ENCODE peak calls at places on chromosomes 16 and 17, in seven cellular contexts. P is HCT116, W is transverse colon, G is spleen, L is upper lobe of left lung, T is K562, R is vagina. U is an unnamed sample.
A peak's percentile ranks its signal among the peaks of the same experiment; 100 is the strongest.

GRCh38 chr16:35302859-35303258 is 1843.4 kb downstream of the TP53TG3F start:
- DNase-seq in W (no peak), T (no peak), P (no peak), L (no peak), G (no peak), R (peak; percentile 62), U (no peak)

GRCh38 chr17:6413073-6413472 is 21.8 kb downstream of the AIPL1 start:
- DNase-seq in L (no peak), T (peak; percentile 38), R (no peak), W (no peak), G (no peak), P (peak; percentile 36), U (peak; percentile 82)

GRCh38 chr16:56600398-56600999 is 7.9 kb upstream of the MT2A start:
- DNase-seq in R (no peak), W (no peak), G (no peak), T (peak; percentile 47), L (no peak), P (peak; percentile 55), U (peak; percentile 80)

GRCh38 chr16:87238371-87238715 is 78.8 kb downstream of the C16orf95 start:
- DNase-seq in R (no peak), L (no peak), G (no peak), P (no peak), T (no peak), W (no peak), U (no peak)

GRCh38 chr17:77320046-77320445 is 179.3 kb downstream of the SEC14L1 start:
- DNase-seq in G (peak; percentile 74), P (no peak), L (no peak), R (no peak), W (peak; percentile 32), T (peak; percentile 41), U (no peak)

GRCh38 chr16:22685162-22685830 is 128.7 kb upstream of the HS3ST2 start:
- DNase-seq in W (peak; percentile 59), P (no peak), R (peak; percentile 95), T (no peak), L (no peak), G (no peak), U (no peak)

GRCh38 chr17:17416007-17416399 is 60.8 kb upstream of the MED9 start:
- DNase-seq in R (no peak), T (peak; percentile 77), L (peak; percentile 42), P (peak; percentile 81), G (no peak), W (no peak), U (peak; percentile 89)

GRCh38 chr17:57784226-57784895 is 39.3 kb upstream of the CCDC182 start:
- DNase-seq in G (no peak), P (no peak), W (no peak), L (no peak), R (no peak), T (no peak), U (no peak)

GRCh38 chr16:30136971-30137601 is 14.1 kb upstream of the MAPK3 start:
- DNase-seq in W (no peak), R (no peak), P (no peak), G (no peak), L (no peak), T (no peak), U (no peak)

GRCh38 chr17:49723423-49723822 is 15.7 kb upstream of the SLC35B1 start:
- DNase-seq in R (no peak), L (no peak), P (no peak), T (no peak), W (peak; percentile 35), G (no peak), U (no peak)

GRCh38 chr16:86039606-86040005 is 140.6 kb downstream of the IRF8 start:
- DNase-seq in P (no peak), T (no peak), W (no peak), L (no peak), G (peak; percentile 33), R (no peak), U (no peak)

GRCh38 chr16:35255186-35255803 is 1795.9 kb downstream of the TP53TG3F start:
- DNase-seq in R (no peak), T (no peak), L (no peak), G (no peak), W (no peak), P (no peak), U (no peak)

GRCh38 chr17:6831662-6832263 is at the start of gene TEKT1:
- DNase-seq in W (peak; percentile 65), R (no peak), L (peak; percentile 87), T (no peak), P (no peak), G (peak; percentile 92), U (peak; percentile 97)

GRCh38 chr17:68704897-68705296 is 103.7 kb upstream of the FAM20A start:
- DNase-seq in P (no peak), T (no peak), G (no peak), W (no peak), L (no peak), R (no peak), U (no peak)

GRCh38 chr16:88578446-88579313 is 8.5 kb downstream of the ZC3H18 start:
- DNase-seq in P (no peak), R (no peak), T (no peak), L (no peak), W (no peak), G (no peak), U (no peak)

GRCh38 chr16:12802661-12803060 is 1.0 kb downstream of the CPPED1 start:
- DNase-seq in T (peak; percentile 22), R (no peak), P (no peak), G (no peak), W (no peak), L (no peak), U (no peak)

GRCh38 chr17:47279062-47279801 is 25.6 kb downstream of the ITGB3 start:
- DNase-seq in T (peak; percentile 83), L (peak; percentile 78), R (no peak), P (no peak), G (peak; percentile 84), W (peak; percentile 56), U (peak; percentile 49)

GRCh38 chr17:58303981-58304734 is 23.4 kb upstream of the MPO start:
- DNase-seq in G (peak; percentile 90), L (peak; percentile 61), W (peak; percentile 51), T (peak; percentile 78), P (peak; percentile 62), R (no peak), U (peak; percentile 82)

GRCh38 chr17:61455754-61456681 is 3.8 kb downstream of the TBX4 start:
- DNase-seq in P (no peak), R (peak; percentile 77), L (no peak), G (no peak), W (no peak), T (no peak), U (peak; percentile 51)

GRCh38 chr16:54283735-54284318 is 2.8 kb downstream of the IRX3 start:
- DNase-seq in W (no peak), R (no peak), L (no peak), T (no peak), P (no peak), G (no peak), U (peak; percentile 26)

GRCh38 chr17:20965492-20965891 is 77.3 kb downstream of the USP22 start:
- DNase-seq in R (no peak), G (no peak), W (no peak), P (no peak), L (no peak), T (no peak), U (no peak)

DNA sequence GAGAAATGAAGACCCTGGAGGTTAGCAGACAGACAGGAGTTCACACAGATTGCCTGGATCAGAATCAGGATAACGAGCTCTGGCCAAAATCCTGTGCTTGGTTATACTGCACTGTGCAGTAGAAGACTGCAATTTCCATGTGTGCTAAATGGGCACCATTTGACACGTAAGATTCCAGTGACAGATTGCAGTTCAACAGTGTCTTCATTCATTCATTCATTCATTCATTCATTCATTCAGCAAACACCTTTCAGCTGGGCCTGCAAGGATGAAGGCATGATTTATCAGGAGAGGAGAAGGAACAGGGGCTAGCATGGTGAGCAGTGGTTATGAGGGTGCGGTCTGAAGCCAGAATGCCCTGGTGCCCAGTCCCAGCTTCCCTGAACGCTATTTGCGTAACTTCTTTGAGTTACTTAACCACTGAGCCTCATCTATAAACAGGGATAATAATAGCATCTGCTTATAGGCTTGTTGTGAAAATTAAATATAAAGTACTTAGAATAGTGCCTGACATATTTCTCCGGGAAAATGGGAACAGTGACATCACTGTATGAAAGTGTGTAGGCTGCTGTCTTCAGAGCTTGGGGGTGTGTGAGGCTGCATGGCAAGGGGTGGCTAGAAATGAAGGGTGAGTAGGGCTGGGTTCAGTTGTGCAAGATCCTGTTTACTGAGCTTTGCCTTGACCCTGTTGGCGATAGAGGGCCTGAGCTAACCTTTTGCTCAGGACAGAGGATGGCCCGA is 5.6 kb upstream of the CCL1 start:
- DNase-seq in L (no peak), W (no peak), T (no peak), P (no peak), R (no peak), G (no peak), U (no peak)
- H3K4me1 ChIP-seq in L (peaks cover 21% of the 10 kb centered on the region), W (peaks cover 4% of the 10 kb centered on the region), T (no peaks in the 10 kb centered on the region), P (no peaks in the 10 kb centered on the region), R (no peaks in the 10 kb centered on the region), G (peaks cover 65% of the 10 kb centered on the region), U (no peaks in the 10 kb centered on the region)

DNA sequence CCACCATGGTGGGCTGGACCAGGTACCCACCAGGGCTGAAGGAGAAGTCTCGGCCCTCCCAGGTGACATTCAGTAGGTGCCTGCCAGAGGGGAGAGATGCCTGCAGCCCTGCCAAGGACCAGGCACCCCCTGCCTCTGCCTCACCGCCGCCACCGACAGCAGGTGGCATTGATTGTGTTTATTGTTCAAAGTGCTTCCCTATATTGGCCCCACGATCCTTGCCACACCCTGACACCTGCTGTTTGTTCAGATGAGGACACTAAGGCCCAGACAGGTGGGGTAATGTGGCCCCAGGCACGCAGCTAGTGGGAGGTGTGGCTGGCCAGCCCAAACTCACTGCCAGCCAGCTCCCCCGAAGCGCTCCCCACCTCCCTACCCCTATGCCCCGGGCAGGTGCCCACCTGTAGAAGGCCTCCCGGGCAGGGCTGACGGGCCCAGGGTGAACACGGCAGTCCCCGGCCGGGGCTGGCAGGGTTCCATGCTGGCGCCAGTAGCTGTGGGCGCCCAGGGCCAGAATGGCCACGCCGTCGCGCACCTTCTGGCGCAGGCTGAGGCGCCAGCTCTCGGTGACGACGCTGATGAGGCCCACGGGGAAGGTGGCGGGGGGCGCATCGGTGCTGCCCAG is 8.0 kb downstream of the GRIN2C start:
- DNase-seq in G (no peak), T (no peak), P (no peak), L (no peak), R (no peak), W (no peak), U (peak; percentile 25)
- H3K27me3 ChIP-seq in G (peaks cover 58% of the 10 kb centered on the region), T (peaks cover 37% of the 10 kb centered on the region), P (no peaks in the 10 kb centered on the region), L (peaks cover 18% of the 10 kb centered on the region), R (peaks cover 13% of the 10 kb centered on the region), W (peaks cover 70% of the 10 kb centered on the region), U (peaks cover 92% of the 10 kb centered on the region)

GRCh38 chr17:4908301-4908700 is 5.4 kb upstream of the CHRNE start:
- DNase-seq in L (no peak), P (no peak), G (no peak), R (no peak), W (no peak), T (no peak), U (peak; percentile 54)
- TF ChIP-seq POLR2AphosphoS5 in L (no peak), P (no peak), G (no peak), R (no peak), W (no peak), T (no peak), U (no peak)

GRCh38 chr16:67108931-67109406 is 772 bp upstream of the PHAF1 start:
- DNase-seq in W (no peak), P (no peak), T (no peak), R (peak; percentile 86), G (no peak), L (no peak), U (no peak)
- H3K4me1 ChIP-seq in W (peaks cover 23% of the 10 kb centered on the region), P (peaks cover 14% of the 10 kb centered on the region), T (peaks cover 26% of the 10 kb centered on the region), R (peaks cover 66% of the 10 kb centered on the region), G (peaks cover 76% of the 10 kb centered on the region), L (peaks cover 39% of the 10 kb centered on the region), U (peaks cover 10% of the 10 kb centered on the region)

U was measured in GM23338.